ENCODE peak calls at places on chromosome 21, in six cellular contexts. S is mammary epithelial cell, P is K562, M is IMR-90, O is gastrocnemius medialis, E is lung. Q is an unnamed sample.

GRCh38 chr21:32886339-32886738 is 114.8 kb upstream of the PAXBP1 start:
- DNase-seq in P (no peak), M (no peak), O (no peak), E (no peak), S (no peak), Q (no peak)

GRCh38 chr21:33377221-33377620 is 26.0 kb upstream of the IFNGR2 start:
- DNase-seq in P (no peak), S (no peak), E (no peak), O (no peak), M (no peak), Q (no peak)

GRCh38 chr21:36379236-36379635 is 6.0 kb upstream of the CHAF1B start:
- DNase-seq in M (no peak), S (no peak), P (no peak), O (no peak), E (no peak), Q (no peak)

GRCh38 chr21:33578959-33579542 is 9.4 kb downstream of the DONSON start:
- DNase-seq in M (peak; percentile 58), O (no peak), E (no peak), S (peak; percentile 50), P (no peak), Q (no peak)

GRCh38 chr21:43284700-43285099 is 115.9 kb downstream of the CRYAA start:
- DNase-seq in E (no peak), P (no peak), O (no peak), M (no peak), S (no peak), Q (no peak)

GRCh38 chr21:28601708-28602107 is 391.0 kb downstream of the LTN1 start:
- DNase-seq in P (no peak), S (peak; percentile 12), M (peak; percentile 31), O (no peak), E (peak; percentile 38), Q (no peak)

GRCh38 chr21:19535356-19535755 is 1131.8 kb upstream of the TMPRSS15 start:
- DNase-seq in E (no peak), P (no peak), O (no peak), M (no peak), S (no peak), Q (no peak)

GRCh38 chr21:33133912-33134311 is 64.0 kb downstream of the OLIG1 start:
- DNase-seq in S (no peak), P (no peak), M (no peak), E (no peak), O (no peak), Q (no peak)

GRCh38 chr21:38721983-38722382 is 83.7 kb upstream of the ETS2 start:
- DNase-seq in O (no peak), S (no peak), M (no peak), P (no peak), E (no peak), Q (no peak)

GRCh38 chr21:8989883-8990325 is 1531.5 kb upstream of the TPTE start:
- DNase-seq in S (no peak), E (no peak), M (no peak), O (no peak), P (no peak), Q (no peak)

GRCh38 chr21:26041441-26042180 is 129.0 kb downstream of the APP start:
- DNase-seq in E (no peak), P (no peak), M (peak; percentile 63), O (no peak), S (peak; percentile 31), Q (no peak)

GRCh38 chr21:24112020-24112419 is 1495.3 kb downstream of the MRPL39 start:
- DNase-seq in M (peak; percentile 48), O (no peak), E (no peak), P (no peak), S (no peak), Q (no peak)

GRCh38 chr21:25457411-25457810 is 149.9 kb downstream of the MRPL39 start:
- DNase-seq in P (no peak), E (no peak), M (peak; percentile 85), S (peak; percentile 66), O (no peak), Q (no peak)

DNA sequence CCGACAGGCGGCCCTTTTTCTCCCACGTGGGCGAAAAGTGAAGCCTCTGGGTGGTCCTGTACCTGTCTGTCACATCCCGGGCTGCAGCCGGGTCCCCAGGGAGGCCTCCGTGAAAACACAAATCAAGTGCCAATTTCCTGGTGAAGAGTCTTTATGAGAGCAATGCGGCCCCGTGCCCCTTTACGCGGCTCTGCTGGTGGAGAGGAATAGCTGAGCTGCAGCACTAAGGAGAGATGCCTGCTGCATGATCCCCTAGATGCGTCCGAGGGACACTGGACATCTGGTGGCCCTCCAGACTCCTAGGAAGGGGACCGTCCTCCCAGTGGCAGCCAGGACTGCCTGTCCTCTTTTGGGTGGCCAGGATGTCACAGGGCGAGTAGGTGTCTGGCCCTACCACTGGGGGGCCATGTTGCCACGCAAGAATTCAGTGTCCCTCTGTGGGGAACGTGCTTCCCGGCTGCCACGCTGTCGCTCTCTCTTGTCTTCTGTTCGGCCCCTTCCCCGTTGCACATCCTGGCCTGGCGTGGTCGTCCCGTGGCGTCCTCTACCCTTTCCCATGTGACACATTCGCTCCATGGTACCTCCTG is 38.7 kb downstream of the COL18A1 start:
- DNase-seq in P (no peak), O (no peak), M (no peak), S (no peak), E (no peak), Q (no peak)
- H3K36me3 ChIP-seq in P (no peaks in the 10 kb centered on the region), O (no peaks in the 10 kb centered on the region), M (peaks cover 13% of the 10 kb centered on the region), S (no peaks in the 10 kb centered on the region), E (peaks cover 3% of the 10 kb centered on the region), Q (no peaks in the 10 kb centered on the region)

DNA sequence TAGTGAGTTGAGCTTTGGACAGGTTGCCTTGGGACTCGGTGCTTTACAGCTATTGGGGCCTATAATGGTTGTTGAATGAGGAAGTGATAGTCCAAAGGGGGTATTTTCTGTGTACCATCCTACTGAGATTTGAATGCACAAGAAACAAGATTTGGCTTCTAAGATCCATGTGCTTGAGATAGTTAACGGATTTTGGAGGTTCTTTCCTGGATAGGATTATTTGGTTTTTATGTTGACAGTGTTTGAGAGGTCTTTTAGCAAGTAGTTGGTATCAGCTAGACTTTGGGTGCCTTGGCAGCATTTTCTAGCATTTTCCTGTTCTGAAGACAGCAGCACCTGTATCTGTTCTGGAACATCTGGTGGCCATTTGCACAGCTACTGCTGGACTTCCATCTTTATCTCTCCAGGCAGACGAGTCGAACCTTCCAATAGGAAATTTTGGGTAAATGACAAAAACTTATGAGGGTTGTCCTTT is 3.6 kb upstream of the SCAF4 start:
- DNase-seq in S (no peak), M (no peak), O (no peak), E (no peak), P (peak; percentile 79), Q (no peak)
- H3K4me1 ChIP-seq in S (peaks cover 16% of the 10 kb centered on the region), M (peaks cover 16% of the 10 kb centered on the region), O (peaks cover 11% of the 10 kb centered on the region), E (peaks cover 5% of the 10 kb centered on the region), P (peaks cover 45% of the 10 kb centered on the region), Q (peaks cover 24% of the 10 kb centered on the region)

GRCh38 chr21:34822209-34822608 is 153.4 kb downstream of the CLIC6 start:
- DNase-seq in M (no peak), P (no peak), E (no peak), S (no peak), O (no peak), Q (no peak)

GRCh38 chr21:34825101-34825500 is 156.3 kb downstream of the CLIC6 start:
- DNase-seq in S (no peak), E (no peak), M (no peak), O (no peak), P (no peak), Q (no peak)

GRCh38 chr21:34824314-34824713 is 155.5 kb downstream of the CLIC6 start:
- DNase-seq in M (no peak), O (no peak), E (no peak), P (no peak), S (no peak), Q (no peak)

GRCh38 chr21:34821717-34822116 is 152.9 kb downstream of the CLIC6 start:
- DNase-seq in S (no peak), M (no peak), O (no peak), E (no peak), P (no peak), Q (no peak)

GRCh38 chr21:34822957-34823356 is 154.2 kb downstream of the CLIC6 start:
- DNase-seq in S (peak; percentile 66), M (peak; percentile 68), P (no peak), E (no peak), O (no peak), Q (peak; percentile 38)
- H3K36me3 ChIP-seq in S (peaks cover 61% of the 10 kb centered on the region), M (peaks cover 57% of the 10 kb centered on the region), P (peaks cover 88% of the 10 kb centered on the region), E (peaks cover 25% of the 10 kb centered on the region), O (no peaks in the 10 kb centered on the region), Q (peaks cover 100% of the 10 kb centered on the region)

GRCh38 chr21:15093216-15093615 is 28.4 kb upstream of the NRIP1 start:
- DNase-seq in O (no peak), P (no peak), S (no peak), M (no peak), E (no peak), Q (no peak)
- H3K4me1 ChIP-seq in O (no peaks in the 10 kb centered on the region), P (no peaks in the 10 kb centered on the region), S (no peaks in the 10 kb centered on the region), M (no peaks in the 10 kb centered on the region), E (no peaks in the 10 kb centered on the region), Q (no peaks in the 10 kb centered on the region)

DNA sequence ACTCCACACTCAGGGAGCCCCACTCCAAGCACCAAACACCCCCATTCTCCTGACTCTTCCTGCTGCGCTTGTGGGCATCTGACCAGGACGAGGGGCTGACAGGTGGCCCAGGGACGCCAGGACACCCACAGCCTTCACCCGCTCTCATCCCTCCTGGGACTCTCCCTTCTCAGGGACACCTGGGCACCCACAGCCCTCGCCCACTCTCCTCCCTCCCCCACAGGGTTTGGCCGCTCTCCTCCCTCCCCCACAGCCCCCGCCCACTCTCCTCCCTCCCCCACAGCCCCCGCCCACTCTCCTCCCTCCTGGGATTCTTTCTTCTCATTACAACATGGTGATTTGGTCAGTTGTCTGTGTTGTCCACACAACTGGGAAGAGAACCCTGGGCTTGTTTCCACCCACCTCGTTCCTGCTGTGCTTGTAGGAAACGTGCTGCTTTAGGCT is 43.4 kb downstream of the PRDM15 start:
- DNase-seq in P (peak; percentile 75), S (no peak), O (no peak), E (no peak), M (no peak), Q (no peak)
- H3K36me3 ChIP-seq in P (peaks cover 60% of the 10 kb centered on the region), S (no peaks in the 10 kb centered on the region), O (no peaks in the 10 kb centered on the region), E (peaks cover 42% of the 10 kb centered on the region), M (peaks cover 22% of the 10 kb centered on the region), Q (peaks cover 25% of the 10 kb centered on the region)

GRCh38 chr21:21226472-21226871 is 228.3 kb downstream of the NCAM2 start:
- DNase-seq in P (no peak), E (no peak), O (no peak), S (no peak), M (peak; percentile 50), Q (no peak)
- H3K4me1 ChIP-seq in P (no peaks in the 10 kb centered on the region), E (no peaks in the 10 kb centered on the region), O (no peaks in the 10 kb centered on the region), S (no peaks in the 10 kb centered on the region), M (no peaks in the 10 kb centered on the region), Q (no peaks in the 10 kb centered on the region)

Q was measured in SJSA1.